ENCODE peak calls at places on chromosomes 3 and 15, in five cellular contexts. C is neuronal stem cell; J is heart right ventricle; L is stomach; Y is CD8-positive, alpha-beta T cell. R is an unnamed sample. For H3K27me3, the result is how much of the 10 kb centered on the place peaks cover.

GRCh38 chr3:37957185-37957936 is 33.2 kb upstream of the VILL start:
- DNase-seq in C (no peak), J (no peak), L (no peak), Y (no peak), R (no peak)

GRCh38 chr3:44865272-44866005 is 3.7 kb downstream of the TMEM42 start:
- DNase-seq in C (no peak), J (no peak), L (no peak), Y (no peak), R (no peak)

GRCh38 chr3:150357923-150358322 is 50.2 kb upstream of the TSC22D2 start:
- DNase-seq in C (no peak), J (no peak), L (no peak), Y (no peak), R (no peak)

GRCh38 chr15:67189326-67190051 is 65.0 kb downstream of the AAGAB start:
- DNase-seq in C (no peak), J (peak), L (peak), Y (no peak), R (peak)

GRCh38 chr3:180284331-180285110 is 247.8 kb upstream of the PEX5L start:
- DNase-seq in C (no peak), J (no peak), L (no peak), Y (no peak), R (no peak)

GRCh38 chr3:59884409-59884808 is 834.6 kb upstream of the CFAP20DC start:
- DNase-seq in C (no peak), J (no peak), L (no peak), Y (no peak), R (no peak)

GRCh38 chr3:18559323-18559972 is 134.3 kb upstream of the SATB1 start:
- DNase-seq in C (peak), J (peak), L (peak), Y (no peak), R (no peak)

GRCh38 chr3:94811836-94812235 is 749.0 kb downstream of the NSUN3 start:
- DNase-seq in C (no peak), J (no peak), L (no peak), Y (no peak), R (no peak)

GRCh38 chr3:111864821-111865656 is 6.0 kb downstream of the PHLDB2 start:
- DNase-seq in C (no peak), J (peak), L (no peak), Y (no peak), R (peak)

GRCh38 chr3:2029559-2029958 is 69.1 kb upstream of the CNTN4 start:
- DNase-seq in C (no peak), J (no peak), L (no peak), Y (no peak), R (no peak)

GRCh38 chr15:85707519-85708338 is 87.0 kb downstream of the KLHL25 start:
- DNase-seq in C (no peak), J (peak), L (peak), Y (no peak), R (no peak)

GRCh38 chr3:14791343-14791945 is 27.3 kb upstream of the FGD5 start:
- DNase-seq in C (peak), J (peak), L (peak), Y (peak), R (no peak)

GRCh38 chr15:26132786-26133185 is 269.7 kb upstream of the ATP10A start:
- DNase-seq in C (no peak), J (no peak), L (no peak), Y (no peak), R (no peak)

GRCh38 chr15:58932791-58933310 is 628 bp downstream of the SLTM start:
- DNase-seq in C (no peak), J (peak), L (peak), Y (no peak), R (no peak)

GRCh38 chr15:64521726-64522164 is 61.4 kb downstream of the ZNF609 start:
- DNase-seq in C (peak), J (peak), L (peak), Y (no peak), R (no peak)

GRCh38 chr15:65751431-65751830 is 40.7 kb downstream of the DENND4A start:
- DNase-seq in C (no peak), J (no peak), L (no peak), Y (no peak), R (no peak)

GRCh38 chr3:20068512-20069177 is 28.4 kb downstream of the KAT2B start:
- DNase-seq in C (no peak), J (no peak), L (no peak), Y (no peak), R (no peak)

GRCh38 chr3:20066079-20066478 is 25.8 kb downstream of the KAT2B start:
- DNase-seq in C (no peak), J (no peak), L (no peak), Y (no peak), R (no peak)

GRCh38 chr3:20066848-20067617 is 26.8 kb downstream of the KAT2B start:
- DNase-seq in C (no peak), J (no peak), L (no peak), Y (no peak), R (no peak)

GRCh38 chr3:20071182-20071581 is 30.9 kb downstream of the KAT2B start:
- DNase-seq in C (no peak), J (no peak), L (no peak), Y (no peak), R (no peak)

DNA sequence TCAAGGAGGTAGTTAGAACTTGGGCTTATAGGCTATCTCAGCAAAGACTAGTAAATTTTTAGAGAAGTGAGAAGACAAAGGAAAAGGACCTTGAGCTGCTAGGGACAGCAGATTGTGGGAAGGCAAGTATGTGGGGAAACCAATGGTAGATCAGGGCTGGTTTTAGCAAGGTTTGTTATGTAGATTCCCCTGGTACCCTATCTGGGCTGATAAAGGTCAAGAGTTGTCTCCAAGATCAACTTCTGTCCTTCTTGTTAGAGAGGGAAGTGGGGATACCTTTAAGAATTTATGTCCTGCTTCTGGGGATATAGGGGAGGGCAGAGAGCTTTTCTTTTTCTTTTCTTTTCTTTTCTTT is 28.9 kb downstream of the KAT2B start:
- DNase-seq in C (no peak), J (no peak), L (no peak), Y (no peak), R (no peak)
- H3K4me3 ChIP-seq in C (no peak), J (no peak), L (no peak), Y (no peak), R (no peak)

DNA sequence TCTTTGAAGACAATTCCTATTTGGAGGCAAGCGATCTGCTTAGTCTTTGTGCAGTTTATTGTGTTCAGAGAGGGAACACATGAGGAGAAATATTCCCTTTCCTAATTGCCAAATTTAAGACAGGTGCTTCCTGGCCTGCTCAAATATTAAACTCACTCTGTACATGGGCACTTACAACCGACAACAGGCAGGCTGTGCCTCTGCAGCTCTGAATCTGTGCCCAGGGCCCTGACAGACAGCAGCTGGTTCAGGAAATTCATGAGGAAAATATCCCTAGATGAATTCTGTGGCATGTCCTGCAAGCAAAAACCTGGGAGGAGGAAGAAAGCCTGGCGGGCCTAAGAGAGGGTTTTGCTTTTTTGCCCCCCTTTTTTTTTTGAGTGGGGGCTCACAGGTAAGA is 169.3 kb upstream of the TRIM42 start:
- DNase-seq in C (no peak), J (no peak), L (no peak), Y (no peak), R (no peak)
- H3K27me3 ChIP-seq in C (under half), J (under half), L (under half), Y (under half), R (under half)

GRCh38 chr15:90609254-90610185 is 79.8 kb downstream of the CRTC3 start:
- DNase-seq in C (no peak), J (no peak), L (no peak), Y (no peak), R (no peak)

GRCh38 chr15:90606641-90607040 is 76.9 kb downstream of the CRTC3 start:
- DNase-seq in C (no peak), J (no peak), L (no peak), Y (no peak), R (no peak)

GRCh38 chr15:90607361-90607760 is 77.6 kb downstream of the CRTC3 start:
- DNase-seq in C (no peak), J (no peak), L (no peak), Y (no peak), R (no peak)

GRCh38 chr15:90611157-90611556 is 81.4 kb downstream of the CRTC3 start:
- DNase-seq in C (no peak), J (peak), L (no peak), Y (no peak), R (no peak)

GRCh38 chr15:90610220-90610619 is 80.5 kb downstream of the CRTC3 start:
- DNase-seq in C (no peak), J (no peak), L (no peak), Y (no peak), R (no peak)
- H3K27ac ChIP-seq in C (no peak), J (peak), L (peak), Y (no peak), R (no peak)

GRCh38 chr3:123807820-123808219 is 76.3 kb downstream of the MYLK start:
- DNase-seq in C (no peak), J (no peak), L (no peak), Y (no peak), R (no peak)
- H3K4me3 ChIP-seq in C (no peak), J (no peak), L (no peak), Y (no peak), R (no peak)

DNA sequence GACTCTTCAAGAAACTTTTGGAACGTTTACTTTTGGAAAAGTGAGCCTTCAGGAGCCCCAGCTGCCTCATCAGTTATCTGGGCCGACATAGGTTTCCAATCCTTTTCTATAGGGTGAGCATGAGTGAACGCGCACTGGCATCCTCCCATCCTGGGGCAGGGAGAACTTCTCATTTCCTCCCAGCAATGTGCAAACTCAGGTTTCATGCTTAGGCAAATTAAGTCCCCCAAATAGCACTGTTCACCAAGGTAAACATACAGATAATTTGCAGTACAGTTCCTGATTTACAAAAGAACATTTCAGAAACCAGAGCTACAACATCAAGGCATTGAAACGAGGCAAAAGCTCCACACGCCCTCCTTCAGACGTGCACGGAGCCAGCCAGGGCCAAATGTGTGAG is 333.5 kb upstream of the NR2E3 start:
- DNase-seq in C (no peak), J (no peak), L (no peak), Y (no peak), R (no peak)
- H3K27me3 ChIP-seq in C (under half), J (under half), L (under half), Y (under half), R (under half)

GRCh38 chr15:100920516-100921135 is 1.5 kb downstream of the LRRK1 start:
- DNase-seq in C (no peak), J (no peak), L (no peak), Y (no peak), R (no peak)

GRCh38 chr15:100924436-100924835 is 5.3 kb downstream of the LRRK1 start:
- DNase-seq in C (no peak), J (no peak), L (no peak), Y (no peak), R (no peak)

GRCh38 chr15:100923076-100923475 is 3.9 kb downstream of the LRRK1 start:
- DNase-seq in C (no peak), J (no peak), L (no peak), Y (no peak), R (no peak)

GRCh38 chr15:100923902-100924301 is 4.7 kb downstream of the LRRK1 start:
- DNase-seq in C (no peak), J (no peak), L (no peak), Y (no peak), R (peak)

GRCh38 chr15:100922192-100923040 is 3.3 kb downstream of the LRRK1 start:
- DNase-seq in C (no peak), J (no peak), L (no peak), Y (no peak), R (no peak)
- H3K27ac ChIP-seq in C (no peak), J (no peak), L (peak), Y (no peak), R (no peak)

GRCh38 chr3:129104051-129104450 is 17.6 kb downstream of the RAB43 start:
- DNase-seq in C (no peak), J (no peak), L (no peak), Y (no peak), R (no peak)

GRCh38 chr3:129106320-129106719 is 15.3 kb downstream of the RAB43 start:
- DNase-seq in C (no peak), J (no peak), L (no peak), Y (no peak), R (no peak)

GRCh38 chr3:129105862-129106261 is 15.7 kb downstream of the RAB43 start:
- DNase-seq in C (no peak), J (no peak), L (no peak), Y (no peak), R (no peak)

GRCh38 chr3:129103296-129103695 is 18.3 kb downstream of the RAB43 start:
- DNase-seq in C (no peak), J (no peak), L (no peak), Y (no peak), R (no peak)

DNA sequence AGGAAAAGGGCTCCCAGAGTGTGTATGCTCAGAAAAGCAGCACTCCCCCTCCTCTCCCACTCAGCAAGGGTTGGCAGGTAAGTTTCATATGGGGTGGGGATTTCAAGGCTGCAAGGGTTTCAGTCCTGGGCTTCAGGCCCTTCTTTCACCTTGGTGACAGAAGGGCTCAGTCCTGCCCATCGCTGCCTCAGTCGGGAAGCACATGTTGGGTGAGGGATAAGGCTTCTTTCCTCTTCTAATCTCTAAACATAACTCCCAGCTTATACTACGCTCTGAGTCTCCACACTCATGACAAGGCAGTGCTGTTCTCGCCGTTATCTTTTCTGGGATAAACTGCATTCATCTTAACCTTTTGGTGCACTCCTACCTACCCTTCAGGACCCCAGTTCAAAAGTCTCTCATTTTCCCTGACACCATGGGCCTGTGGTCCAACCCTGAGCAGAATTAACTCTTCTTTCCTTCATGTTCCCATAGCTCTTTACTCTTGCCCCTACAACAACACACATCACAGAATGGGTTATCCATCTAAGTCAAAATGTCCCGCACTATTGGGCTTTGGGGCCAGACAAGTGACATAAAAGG is 17.0 kb downstream of the RAB43 start:
- DNase-seq in C (no peak), J (no peak), L (no peak), Y (no peak), R (no peak)
- H3K4me3 ChIP-seq in C (no peak), J (no peak), L (no peak), Y (no peak), R (no peak)

R was measured in SJSA1.